ENCODE peak calls at places on chromosomes 12 and 14, in nine cellular contexts. One of them, this sample, is unnamed.

GRCh38 chr12:116613256-116613655 is 54.1 kb downstream of the MAP1LC3B2 start:
- DNase-seq in suprapubic skin: no peak
- DNase-seq in GM13976: no peak
- DNase-seq in nephron progenitor cell: no peak
- DNase-seq in transverse colon: no peak
- DNase-seq in fibroblast of the aortic adventitia: no peak
- DNase-seq in heart right ventricle: no peak
- DNase-seq in Peyer's patch: no peak
- DNase-seq in AG10803: no peak
- DNase-seq in this sample: no peak

GRCh38 chr12:113207621-113208040 is 13.6 kb upstream of the TPCN1 start:
- DNase-seq in AG10803: no peak
- DNase-seq in nephron progenitor cell: no peak
- DNase-seq in fibroblast of the aortic adventitia: no peak
- DNase-seq in GM13976: peak; percentile 21
- DNase-seq in suprapubic skin: no peak
- DNase-seq in heart right ventricle: no peak
- DNase-seq in Peyer's patch: peak; percentile 27
- DNase-seq in transverse colon: no peak
- DNase-seq in this sample: no peak

GRCh38 chr14:105095236-105095805 is 30.1 kb upstream of the GPR132 start:
- DNase-seq in Peyer's patch: no peak
- DNase-seq in AG10803: no peak
- DNase-seq in heart right ventricle: no peak
- DNase-seq in GM13976: no peak
- DNase-seq in fibroblast of the aortic adventitia: no peak
- DNase-seq in nephron progenitor cell: no peak
- DNase-seq in transverse colon: no peak
- DNase-seq in suprapubic skin: no peak
- DNase-seq in this sample: no peak

GRCh38 chr14:69989622-69990021 is 110.4 kb downstream of the SMOC1 start:
- DNase-seq in Peyer's patch: no peak
- DNase-seq in fibroblast of the aortic adventitia: no peak
- DNase-seq in transverse colon: no peak
- DNase-seq in suprapubic skin: no peak
- DNase-seq in AG10803: no peak
- DNase-seq in heart right ventricle: no peak
- DNase-seq in GM13976: no peak
- DNase-seq in nephron progenitor cell: no peak
- DNase-seq in this sample: no peak

GRCh38 chr12:92365333-92365732 is 219.7 kb upstream of the BTG1 start:
- DNase-seq in GM13976: no peak
- DNase-seq in transverse colon: no peak
- DNase-seq in AG10803: no peak
- DNase-seq in heart right ventricle: no peak
- DNase-seq in fibroblast of the aortic adventitia: no peak
- DNase-seq in suprapubic skin: no peak
- DNase-seq in Peyer's patch: no peak
- DNase-seq in nephron progenitor cell: no peak
- DNase-seq in this sample: no peak

GRCh38 chr12:75364918-75365317 is 26.0 kb upstream of the GLIPR1L2 start:
- DNase-seq in fibroblast of the aortic adventitia: peak; percentile 66
- DNase-seq in suprapubic skin: no peak
- DNase-seq in transverse colon: no peak
- DNase-seq in heart right ventricle: no peak
- DNase-seq in nephron progenitor cell: no peak
- DNase-seq in GM13976: no peak
- DNase-seq in AG10803: peak; percentile 95
- DNase-seq in Peyer's patch: no peak
- DNase-seq in this sample: no peak

GRCh38 chr14:22721213-22721612 is 45.3 kb upstream of the OXA1L start:
- DNase-seq in AG10803: no peak
- DNase-seq in suprapubic skin: no peak
- DNase-seq in nephron progenitor cell: no peak
- DNase-seq in GM13976: no peak
- DNase-seq in heart right ventricle: no peak
- DNase-seq in Peyer's patch: no peak
- DNase-seq in fibroblast of the aortic adventitia: no peak
- DNase-seq in transverse colon: no peak
- DNase-seq in this sample: no peak

GRCh38 chr12:62211510-62211909 is 48.7 kb upstream of the USP15 start:
- DNase-seq in heart right ventricle: no peak
- DNase-seq in GM13976: no peak
- DNase-seq in suprapubic skin: no peak
- DNase-seq in fibroblast of the aortic adventitia: no peak
- DNase-seq in transverse colon: no peak
- DNase-seq in Peyer's patch: no peak
- DNase-seq in AG10803: no peak
- DNase-seq in nephron progenitor cell: no peak
- DNase-seq in this sample: no peak

GRCh38 chr14:104868060-104868740 is 3.1 kb downstream of the CEP170B start:
- DNase-seq in heart right ventricle: no peak
- DNase-seq in GM13976: no peak
- DNase-seq in suprapubic skin: peak; percentile 61
- DNase-seq in nephron progenitor cell: no peak
- DNase-seq in transverse colon: no peak
- DNase-seq in AG10803: no peak
- DNase-seq in fibroblast of the aortic adventitia: no peak
- DNase-seq in Peyer's patch: no peak
- DNase-seq in this sample: no peak

GRCh38 chr12:109440851-109441490 is 36.1 kb downstream of the KCTD10 start:
- DNase-seq in suprapubic skin: no peak
- DNase-seq in nephron progenitor cell: no peak
- DNase-seq in AG10803: peak; percentile 84
- DNase-seq in Peyer's patch: no peak
- DNase-seq in fibroblast of the aortic adventitia: peak; percentile 34
- DNase-seq in GM13976: no peak
- DNase-seq in heart right ventricle: no peak
- DNase-seq in transverse colon: no peak
- DNase-seq in this sample: no peak

DNA sequence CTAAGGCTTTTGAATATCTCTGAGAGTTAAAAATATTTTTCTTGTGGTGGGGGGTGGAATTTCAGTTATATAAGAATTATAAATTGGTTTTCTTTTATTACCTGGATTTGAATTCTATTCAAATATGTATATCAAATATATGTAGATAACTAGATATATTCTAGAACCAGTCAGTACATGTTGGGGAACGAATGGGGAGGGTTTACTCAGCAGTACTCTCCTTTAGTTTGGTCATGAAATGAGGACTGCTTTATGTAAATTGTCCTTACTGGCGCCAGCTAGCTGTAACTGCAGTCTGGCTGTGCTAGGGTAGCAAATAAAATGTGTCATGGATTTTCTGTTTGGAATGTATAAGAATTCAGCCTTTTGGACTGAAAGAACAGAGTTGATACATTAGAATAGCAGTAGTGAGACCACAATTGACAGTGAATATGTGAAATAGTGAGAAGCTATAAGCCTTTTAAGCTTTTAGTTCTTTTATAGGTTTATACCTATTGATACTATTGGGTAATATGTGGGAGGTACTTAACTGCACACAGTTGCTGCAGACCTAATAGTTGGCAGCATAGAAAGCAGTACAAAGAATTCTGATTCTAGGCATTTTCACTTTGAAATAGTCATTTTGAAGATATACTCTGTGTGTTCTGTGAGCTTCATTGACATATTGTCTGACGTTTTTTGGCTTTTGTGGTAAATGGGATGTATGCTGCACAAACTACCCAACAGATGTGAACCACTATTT is 29.0 kb downstream of the ATF7IP start:
- DNase-seq in Peyer's patch: no peak
- DNase-seq in suprapubic skin: no peak
- DNase-seq in AG10803: peak; percentile 74
- DNase-seq in nephron progenitor cell: peak; percentile 4
- DNase-seq in GM13976: no peak
- DNase-seq in fibroblast of the aortic adventitia: peak; percentile 85
- DNase-seq in heart right ventricle: no peak
- DNase-seq in transverse colon: no peak
- DNase-seq in this sample: no peak
- TF ChIP-seq CTCF in Peyer's patch: peak; percentile 38
- TF ChIP-seq CTCF in suprapubic skin: no peak
- TF ChIP-seq CTCF in AG10803: no peak
- TF ChIP-seq CTCF in nephron progenitor cell: no peak
- TF ChIP-seq CTCF in GM13976: no peak
- TF ChIP-seq CTCF in fibroblast of the aortic adventitia: peak; percentile 9
- TF ChIP-seq CTCF in heart right ventricle: no peak
- TF ChIP-seq CTCF in transverse colon: peak; percentile 51
- TF ChIP-seq CTCF in this sample: no peak

GRCh38 chr12:83434600-83434999 is 747.9 kb downstream of the TMTC2 start:
- DNase-seq in fibroblast of the aortic adventitia: no peak
- DNase-seq in AG10803: no peak
- DNase-seq in nephron progenitor cell: no peak
- DNase-seq in suprapubic skin: no peak
- DNase-seq in Peyer's patch: no peak
- DNase-seq in GM13976: no peak
- DNase-seq in heart right ventricle: no peak
- DNase-seq in transverse colon: no peak
- DNase-seq in this sample: no peak
- TF ChIP-seq CTCF in fibroblast of the aortic adventitia: no peak
- TF ChIP-seq CTCF in AG10803: no peak
- TF ChIP-seq CTCF in nephron progenitor cell: no peak
- TF ChIP-seq CTCF in suprapubic skin: no peak
- TF ChIP-seq CTCF in Peyer's patch: no peak
- TF ChIP-seq CTCF in GM13976: no peak
- TF ChIP-seq CTCF in heart right ventricle: no peak
- TF ChIP-seq CTCF in transverse colon: no peak
- TF ChIP-seq CTCF in this sample: no peak

GRCh38 chr14:95994593-95994928 is 44.6 kb upstream of the C14orf132 start:
- DNase-seq in transverse colon: no peak
- DNase-seq in heart right ventricle: no peak
- DNase-seq in suprapubic skin: no peak
- DNase-seq in Peyer's patch: no peak
- DNase-seq in nephron progenitor cell: no peak
- DNase-seq in GM13976: no peak
- DNase-seq in fibroblast of the aortic adventitia: no peak
- DNase-seq in AG10803: no peak
- DNase-seq in this sample: no peak
- TF ChIP-seq CTCF in transverse colon: no peak
- TF ChIP-seq CTCF in heart right ventricle: no peak
- TF ChIP-seq CTCF in suprapubic skin: no peak
- TF ChIP-seq CTCF in Peyer's patch: no peak
- TF ChIP-seq CTCF in nephron progenitor cell: no peak
- TF ChIP-seq CTCF in GM13976: no peak
- TF ChIP-seq CTCF in fibroblast of the aortic adventitia: no peak
- TF ChIP-seq CTCF in AG10803: no peak
- TF ChIP-seq CTCF in this sample: no peak

GRCh38 chr14:36207500-36207899 is 31.0 kb upstream of the PTCSC3 start:
- DNase-seq in nephron progenitor cell: no peak
- DNase-seq in Peyer's patch: no peak
- DNase-seq in AG10803: no peak
- DNase-seq in transverse colon: no peak
- DNase-seq in fibroblast of the aortic adventitia: peak; percentile 13
- DNase-seq in suprapubic skin: no peak
- DNase-seq in GM13976: no peak
- DNase-seq in heart right ventricle: no peak
- DNase-seq in this sample: no peak
- TF ChIP-seq CTCF in nephron progenitor cell: no peak
- TF ChIP-seq CTCF in Peyer's patch: peak; percentile 56
- TF ChIP-seq CTCF in AG10803: peak; percentile 53
- TF ChIP-seq CTCF in transverse colon: peak; percentile 48
- TF ChIP-seq CTCF in fibroblast of the aortic adventitia: peak; percentile 34
- TF ChIP-seq CTCF in suprapubic skin: peak; percentile 9
- TF ChIP-seq CTCF in GM13976: no peak
- TF ChIP-seq CTCF in heart right ventricle: no peak
- TF ChIP-seq CTCF in this sample: no peak

DNA sequence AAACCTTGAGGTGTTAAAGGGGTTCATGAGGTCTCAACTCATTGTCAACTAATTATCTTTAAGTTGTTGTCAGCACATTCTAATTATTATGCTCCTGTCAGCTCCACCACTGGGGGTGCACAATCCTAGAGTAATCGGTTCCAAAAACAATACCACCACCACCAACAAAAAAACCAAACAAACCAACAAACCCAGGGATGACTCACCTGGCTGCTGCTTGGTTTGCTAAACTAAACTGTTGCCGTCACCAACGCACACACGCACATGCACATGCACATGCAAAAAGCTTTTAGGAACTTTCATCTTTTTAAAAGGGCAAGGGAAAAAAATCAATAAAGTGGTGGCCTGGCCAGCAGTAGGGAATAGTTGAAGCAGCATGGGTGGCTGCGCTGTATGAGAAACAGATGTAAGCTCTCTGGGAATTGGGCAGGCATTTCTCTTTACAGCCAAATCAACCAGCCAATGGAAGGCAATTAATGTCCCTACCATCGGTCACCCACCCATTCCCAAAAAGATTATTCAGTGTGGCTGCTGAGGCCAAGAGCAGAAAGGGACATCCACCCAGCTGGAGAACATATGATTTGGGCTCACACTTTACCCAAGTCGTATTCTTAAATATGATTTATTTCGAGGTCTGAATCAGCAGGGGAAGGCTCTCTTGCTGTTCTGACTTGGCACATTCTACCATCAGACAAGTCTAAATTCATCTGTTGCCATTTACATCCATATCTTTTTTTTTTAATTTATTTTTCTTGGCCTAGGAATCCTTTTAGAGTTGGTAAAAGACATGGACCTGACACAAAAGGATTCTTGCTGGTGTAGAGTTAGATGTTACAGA is 20.0 kb downstream of the TMEM30B start:
- DNase-seq in suprapubic skin: no peak
- DNase-seq in transverse colon: no peak
- DNase-seq in GM13976: no peak
- DNase-seq in AG10803: peak; percentile 85
- DNase-seq in nephron progenitor cell: no peak
- DNase-seq in fibroblast of the aortic adventitia: peak; percentile 95
- DNase-seq in heart right ventricle: no peak
- DNase-seq in Peyer's patch: no peak
- DNase-seq in this sample: no peak
- TF ChIP-seq CTCF in suprapubic skin: no peak
- TF ChIP-seq CTCF in transverse colon: no peak
- TF ChIP-seq CTCF in GM13976: no peak
- TF ChIP-seq CTCF in AG10803: peak; percentile 28
- TF ChIP-seq CTCF in nephron progenitor cell: no peak
- TF ChIP-seq CTCF in fibroblast of the aortic adventitia: peak; percentile 44
- TF ChIP-seq CTCF in heart right ventricle: no peak
- TF ChIP-seq CTCF in Peyer's patch: no peak
- TF ChIP-seq CTCF in this sample: no peak

DNA sequence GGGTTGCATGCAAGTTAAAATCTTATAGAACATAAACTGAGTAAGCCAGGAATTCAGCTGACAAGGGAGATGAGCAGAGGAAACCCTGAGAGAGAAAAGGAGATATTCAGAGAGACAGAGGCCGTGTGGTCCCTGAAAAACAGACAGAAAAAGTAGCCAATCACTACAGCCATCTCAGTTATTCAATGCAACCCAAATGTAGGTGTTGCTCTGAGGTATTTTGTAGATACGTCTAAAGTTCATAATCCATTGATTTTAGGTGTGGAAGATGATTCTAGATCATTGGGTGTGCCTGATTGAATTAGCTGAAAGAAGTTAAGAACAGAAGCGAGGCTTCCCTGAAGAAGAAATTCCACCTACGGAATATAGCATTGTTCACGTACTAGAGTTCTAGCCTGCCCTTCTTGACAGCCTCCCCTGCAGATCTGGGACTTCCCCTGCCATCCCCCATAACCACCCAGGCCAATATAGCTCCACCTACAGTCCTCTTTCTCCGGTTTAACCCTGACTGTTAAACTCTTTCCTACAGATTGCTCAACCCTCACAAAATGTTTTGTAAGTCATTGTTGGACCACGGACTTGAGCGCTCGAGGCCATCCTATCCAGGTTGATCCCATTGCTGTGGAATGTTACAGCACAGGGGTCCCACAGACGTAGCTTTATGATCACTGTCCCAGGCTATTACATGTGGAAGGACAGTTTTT is 21.7 kb downstream of the AICDA start:
- DNase-seq in nephron progenitor cell: no peak
- DNase-seq in suprapubic skin: no peak
- DNase-seq in Peyer's patch: no peak
- DNase-seq in GM13976: peak; percentile 80
- DNase-seq in transverse colon: no peak
- DNase-seq in fibroblast of the aortic adventitia: no peak
- DNase-seq in AG10803: no peak
- DNase-seq in heart right ventricle: no peak
- DNase-seq in this sample: no peak
- TF ChIP-seq CTCF in nephron progenitor cell: no peak
- TF ChIP-seq CTCF in suprapubic skin: no peak
- TF ChIP-seq CTCF in Peyer's patch: no peak
- TF ChIP-seq CTCF in GM13976: peak; percentile 32
- TF ChIP-seq CTCF in transverse colon: no peak
- TF ChIP-seq CTCF in fibroblast of the aortic adventitia: no peak
- TF ChIP-seq CTCF in AG10803: no peak
- TF ChIP-seq CTCF in heart right ventricle: no peak
- TF ChIP-seq CTCF in this sample: no peak

This sample was measured in activated B cell treated with CpG ODN at 0.5 μM for 24 hours.